ENCODE peak calls at places on chromosomes 7 and 10, in four cellular contexts. S is heart left ventricle, W is ovary, J is H9. P is an unnamed sample.

GRCh38 chr7:28224172-28224571 is 43.6 kb upstream of the JAZF1 start:
- DNase-seq in S (no peak), W (no peak), J (no peak), P (no peak)

GRCh38 chr10:28690545-28690944 is 13.2 kb downstream of the BAMBI start:
- DNase-seq in S (no peak), W (no peak), J (no peak), P (no peak)

GRCh38 chr7:73901823-73902597 is 41.1 kb downstream of the TMEM270 start:
- DNase-seq in S (no peak), W (no peak), J (peak; percentile 55), P (peak; percentile 39)

GRCh38 chr10:131855763-131856401 is 44.9 kb upstream of the PPP2R2D start:
- DNase-seq in S (peak; percentile 3), W (no peak), J (peak; percentile 17), P (no peak)

GRCh38 chr10:126387931-126388911 is at the start of gene ADAM12:
- DNase-seq in S (peak; percentile 29), W (peak; percentile 70), J (peak; percentile 46), P (no peak)

GRCh38 chr10:121243003-121243898 is 355.0 kb downstream of the FGFR2 start:
- DNase-seq in S (no peak), W (no peak), J (no peak), P (no peak)

GRCh38 chr7:312409-312808 is 22.4 kb downstream of the FOXL3 start:
- DNase-seq in S (no peak), W (no peak), J (no peak), P (peak; percentile 11)

GRCh38 chr10:84097787-84098353 is 41.4 kb upstream of the GHITM start:
- DNase-seq in S (no peak), W (no peak), J (no peak), P (no peak)

GRCh38 chr7:36265720-36266119 is 112.7 kb downstream of the EEPD1 start:
- DNase-seq in S (no peak), W (no peak), J (no peak), P (peak; percentile 80)

GRCh38 chr7:142389544-142389943 is 131.7 kb upstream of the PRSS58 start:
- DNase-seq in S (no peak), W (no peak), J (no peak), P (no peak)

GRCh38 chr7:98211221-98211675 is at the start of gene BHLHA15:
- DNase-seq in S (no peak), W (peak; percentile 17), J (peak; percentile 67), P (no peak)

GRCh38 chr7:105760549-105761447 is 115.6 kb downstream of the ATXN7L1 start:
- DNase-seq in S (no peak), W (no peak), J (no peak), P (no peak)

GRCh38 chr7:70377957-70378356 is 754.0 kb upstream of the GALNT17 start:
- DNase-seq in S (no peak), W (no peak), J (no peak), P (no peak)

GRCh38 chr10:93074137-93074596 is 474 bp downstream of the CYP26A1 start:
- DNase-seq in S (no peak), W (no peak), J (peak; percentile 68), P (no peak)

GRCh38 chr7:33965116-33965827 is 59.9 kb downstream of the BMPER start:
- DNase-seq in S (no peak), W (no peak), J (no peak), P (no peak)

GRCh38 chr10:76433161-76434005 is 1002.0 kb downstream of the LRMDA start:
- DNase-seq in S (peak; percentile 12), W (no peak), J (no peak), P (no peak)

GRCh38 chr10:7956508-7956907 is 98.0 kb upstream of the GATA3 start:
- DNase-seq in S (no peak), W (no peak), J (no peak), P (no peak)

GRCh38 chr7:651032-651728 is 75.3 kb upstream of the DNAAF5 start:
- DNase-seq in S (no peak), W (no peak), J (no peak), P (no peak)

GRCh38 chr10:4736608-4737007 is 89.4 kb upstream of the AKR1E2 start:
- DNase-seq in S (no peak), W (no peak), J (no peak), P (no peak)

GRCh38 chr7:147607151-147607800 is 983.3 kb upstream of the C7orf33 start:
- DNase-seq in S (no peak), W (no peak), J (peak; percentile 83), P (no peak)

GRCh38 chr7:102967798-102968197 is 55.0 kb downstream of the LRRC17 start:
- DNase-seq in S (no peak), W (no peak), J (no peak), P (no peak)

GRCh38 chr7:21193895-21194294 is 234.0 kb upstream of the SP4 start:
- DNase-seq in S (no peak), W (no peak), J (peak; percentile 37), P (no peak)

GRCh38 chr7:121279822-121280221 is 49.0 kb upstream of the WNT16 start:
- DNase-seq in S (no peak), W (no peak), J (no peak), P (no peak)

GRCh38 chr10:29714096-29714874 is 79.5 kb upstream of the SVIL start:
- DNase-seq in S (no peak), W (peak; percentile 64), J (no peak), P (no peak)

GRCh38 chr7:96720843-96721242 is 11.2 kb upstream of the SEM1 start:
- DNase-seq in S (no peak), W (peak; percentile 25), J (no peak), P (no peak)

GRCh38 chr7:134890246-134891240 is 95.8 kb upstream of the AGBL3 start:
- DNase-seq in S (peak; percentile 37), W (peak; percentile 40), J (no peak), P (no peak)

GRCh38 chr10:16809074-16809718 is 8.0 kb downstream of the RSU1 start:
- DNase-seq in S (peak; percentile 37), W (no peak), J (peak; percentile 63), P (no peak)

GRCh38 chr10:71831646-71832552 is 19.2 kb downstream of the PSAP start:
- DNase-seq in S (no peak), W (no peak), J (no peak), P (no peak)

GRCh38 chr7:157458254-157458633 is 121.4 kb downstream of the DNAJB6 start:
- DNase-seq in S (no peak), W (no peak), J (no peak), P (no peak)

GRCh38 chr10:86711957-86712708 is 43.8 kb downstream of the LDB3 start:
- DNase-seq in S (no peak), W (peak; percentile 62), J (peak; percentile 63), P (peak; percentile 28)

GRCh38 chr10:107085661-107086525 is 78.6 kb downstream of the SORCS1 start:
- DNase-seq in S (no peak), W (no peak), J (no peak), P (no peak)

GRCh38 chr10:121195524-121195910 is 344.4 kb downstream of the WDR11 start:
- DNase-seq in S (no peak), W (no peak), J (no peak), P (no peak)

GRCh38 chr7:151925446-151926335 is 30.6 kb upstream of the GALNTL5 start:
- DNase-seq in S (peak; percentile 34), W (no peak), J (no peak), P (peak; percentile 86)

GRCh38 chr7:47938574-47939165 is 9.6 kb downstream of the PKD1L1 start:
- DNase-seq in S (no peak), W (no peak), J (no peak), P (no peak)
- TF ChIP-seq CTCF in S (no peak), W (no peak), J (peak; percentile 47), P (no peak)

GRCh38 chr7:47197508-47197907 is 384.4 kb downstream of the TNS3 start:
- DNase-seq in S (no peak), W (no peak), J (no peak), P (no peak)

GRCh38 chr7:47198159-47198558 is 383.8 kb downstream of the TNS3 start:
- DNase-seq in S (no peak), W (no peak), J (no peak), P (no peak)

GRCh38 chr7:47194516-47194915 is 387.4 kb downstream of the TNS3 start:
- DNase-seq in S (no peak), W (no peak), J (no peak), P (no peak)

GRCh38 chr7:47196106-47196630 is 385.7 kb downstream of the TNS3 start:
- DNase-seq in S (no peak), W (no peak), J (no peak), P (no peak)

DNA sequence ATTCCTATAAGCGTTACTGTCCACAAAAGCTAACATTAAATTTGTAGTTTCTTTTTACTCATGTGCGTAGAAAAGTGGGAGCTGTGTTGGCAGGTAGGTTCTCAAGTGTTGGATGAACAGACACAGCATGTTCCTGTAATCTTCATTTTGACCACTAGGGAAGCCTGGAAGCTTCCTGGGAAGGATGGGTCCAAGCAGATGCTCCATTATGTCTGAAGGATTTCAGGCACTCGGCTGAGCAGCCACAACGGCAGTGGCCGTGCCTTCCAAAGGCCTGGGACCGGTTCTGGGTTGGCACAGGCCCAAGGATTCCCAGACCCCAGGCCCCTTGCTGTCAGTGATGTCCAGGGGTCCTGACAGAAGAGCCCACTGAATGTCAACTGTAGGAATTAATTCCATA is 386.3 kb downstream of the TNS3 start:
- DNase-seq in S (no peak), W (no peak), J (peak; percentile 44), P (no peak)
- TF ChIP-seq CTCF in S (peak; percentile 26), W (no peak), J (peak; percentile 63), P (peak; percentile 17)

GRCh38 chr7:116438274-116438673 is 61.3 kb upstream of the CAV2 start:
- DNase-seq in S (no peak), W (no peak), J (no peak), P (no peak)
- TF ChIP-seq CTCF in S (no peak), W (no peak), J (no peak), P (no peak)

GRCh38 chr7:116173051-116174028 is 37.0 kb upstream of the TES start:
- DNase-seq in S (no peak), W (no peak), J (no peak), P (no peak)
- TF ChIP-seq CTCF in S (peak; percentile 31), W (peak; percentile 53), J (peak; percentile 69), P (peak; percentile 82)

GRCh38 chr7:9091282-9091681 is 657.9 kb downstream of the NXPH1 start:
- DNase-seq in S (no peak), W (no peak), J (no peak), P (no peak)
- TF ChIP-seq CTCF in S (no peak), W (no peak), J (peak; percentile 52), P (no peak)

GRCh38 chr10:6136215-6137201 is 47.7 kb downstream of the RBM17 start:
- DNase-seq in S (no peak), W (no peak), J (no peak), P (no peak)
- TF ChIP-seq CTCF in S (no peak), W (no peak), J (no peak), P (no peak)

DNA sequence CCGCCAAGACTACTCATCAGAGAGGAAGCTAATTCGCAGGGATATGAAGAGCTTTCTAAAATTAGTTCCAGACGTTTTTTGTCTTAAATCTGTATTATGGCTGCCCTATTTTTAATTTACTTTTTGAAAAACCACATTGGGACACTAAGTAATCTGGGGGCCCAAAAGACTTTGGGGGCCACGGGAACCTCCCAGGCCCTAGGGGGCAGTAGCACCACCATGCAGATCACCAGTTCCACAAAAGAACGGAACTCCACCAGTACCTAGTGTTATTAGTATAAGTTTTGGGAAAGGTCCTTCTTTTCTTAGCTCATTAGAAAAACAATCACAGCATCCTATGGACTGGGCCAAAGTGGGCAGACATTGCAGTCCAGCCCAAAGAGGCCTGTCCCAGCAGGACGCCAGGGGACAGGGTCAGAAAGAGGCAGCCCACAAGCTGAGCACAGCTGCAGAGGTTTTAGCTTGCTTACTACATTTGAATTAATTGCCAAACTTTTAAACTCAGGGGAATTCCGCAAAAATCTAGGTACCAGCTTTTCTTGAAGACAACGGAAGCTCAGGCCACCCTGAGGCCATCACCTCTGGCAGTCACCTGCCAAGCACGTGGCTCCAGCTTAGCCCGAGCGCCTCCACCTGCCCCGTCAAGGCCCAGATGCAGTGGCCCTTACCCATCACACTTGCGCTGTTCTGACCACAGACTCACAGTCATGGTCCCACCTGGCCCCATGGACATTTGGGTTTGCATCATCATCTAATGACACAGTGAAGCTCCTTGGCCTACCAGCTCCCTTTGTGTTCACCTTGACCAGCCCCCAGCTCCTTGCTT is 74.8 kb downstream of the PARP12 start:
- DNase-seq in S (no peak), W (no peak), J (no peak), P (no peak)
- TF ChIP-seq CTCF in S (no peak), W (no peak), J (peak; percentile 33), P (no peak)